ENCODE peak calls at places on chromosomes 4 and X, in five cellular contexts. One of them, this sample, is unnamed.

GRCh38 chr4:40306991-40307390 is 28.1 kb upstream of the CHRNA9 start:
- DNase-seq in DND-41: peak; percentile 56
- DNase-seq in T-cell: no peak
- DNase-seq in tibial artery: peak; percentile 6
- DNase-seq in Calu3: no peak
- DNase-seq in this sample: no peak

GRCh38 chrX:154827624-154828408 is 6.6 kb downstream of the SMIM9 start:
- DNase-seq in DND-41: no peak
- DNase-seq in T-cell: no peak
- DNase-seq in tibial artery: no peak
- DNase-seq in Calu3: no peak
- DNase-seq in this sample: no peak

GRCh38 chr4:149980941-149981340 is 97.3 kb upstream of the DCLK2 start:
- DNase-seq in DND-41: peak; percentile 46
- DNase-seq in T-cell: peak; percentile 1
- DNase-seq in tibial artery: peak; percentile 67
- DNase-seq in Calu3: peak; percentile 51
- DNase-seq in this sample: peak; percentile 3

GRCh38 chr4:153538408-153539057 is 72.4 kb downstream of the TMEM131L start:
- DNase-seq in DND-41: no peak
- DNase-seq in T-cell: no peak
- DNase-seq in tibial artery: peak; percentile 80
- DNase-seq in Calu3: no peak
- DNase-seq in this sample: no peak

GRCh38 chr4:187232796-187233195 is 509.1 kb upstream of the FAT1 start:
- DNase-seq in DND-41: no peak
- DNase-seq in T-cell: no peak
- DNase-seq in tibial artery: no peak
- DNase-seq in Calu3: no peak
- DNase-seq in this sample: no peak

GRCh38 chrX:21798677-21799219 is 40.7 kb upstream of the MBTPS2 start:
- DNase-seq in DND-41: no peak
- DNase-seq in T-cell: no peak
- DNase-seq in tibial artery: no peak
- DNase-seq in Calu3: peak; percentile 81
- DNase-seq in this sample: no peak

GRCh38 chrX:6505960-6506359 is 29.0 kb downstream of the VCX3A start:
- DNase-seq in DND-41: no peak
- DNase-seq in T-cell: no peak
- DNase-seq in tibial artery: no peak
- DNase-seq in Calu3: no peak
- DNase-seq in this sample: no peak

GRCh38 chr4:128371004-128371777 is 83.6 kb upstream of the PGRMC2 start:
- DNase-seq in DND-41: no peak
- DNase-seq in T-cell: no peak
- DNase-seq in tibial artery: no peak
- DNase-seq in Calu3: no peak
- DNase-seq in this sample: no peak

GRCh38 chrX:24662344-24662743 is 15.2 kb upstream of the PCYT1B start:
- DNase-seq in DND-41: no peak
- DNase-seq in T-cell: no peak
- DNase-seq in tibial artery: no peak
- DNase-seq in Calu3: no peak
- DNase-seq in this sample: no peak

GRCh38 chr4:177410566-177410965 is 31.7 kb downstream of the AGA start:
- DNase-seq in DND-41: no peak
- DNase-seq in T-cell: no peak
- DNase-seq in tibial artery: no peak
- DNase-seq in Calu3: no peak
- DNase-seq in this sample: no peak

GRCh38 chr4:3311489-3312171 is 18.8 kb downstream of the RGS12 start:
- DNase-seq in DND-41: no peak
- DNase-seq in T-cell: no peak
- DNase-seq in tibial artery: peak; percentile 39
- DNase-seq in Calu3: no peak
- DNase-seq in this sample: no peak